ENCODE peak calls at places on chromosomes 1 and 21, in six cellular contexts. One of them, this sample, is unnamed.

GRCh38 chr1:24009406-24009805 is 29.3 kb upstream of the SRSF10 start:
- DNase-seq in cardiac muscle cell: no peak
- DNase-seq in AG08396: peak; percentile 49
- DNase-seq in astrocyte of the spinal cord: peak; percentile 72
- DNase-seq in activated T-helper 9 cell treated with anti-CD3 and anti-CD28 coated beads, Interleukin-2, amount 50 U/mL, for 16 hours: no peak
- DNase-seq in mucosa of descending colon: no peak
- DNase-seq in this sample: peak; percentile 32

GRCh38 chr1:36446261-36446660 is 4.0 kb downstream of the OSCP1 start:
- DNase-seq in activated T-helper 9 cell treated with anti-CD3 and anti-CD28 coated beads, Interleukin-2, amount 50 U/mL, for 16 hours: no peak
- DNase-seq in cardiac muscle cell: peak; percentile 15
- DNase-seq in astrocyte of the spinal cord: no peak
- DNase-seq in mucosa of descending colon: no peak
- DNase-seq in AG08396: no peak
- DNase-seq in this sample: no peak

GRCh38 chr1:27394282-27394658 is 1.8 kb downstream of the GPR3 start:
- DNase-seq in mucosa of descending colon: no peak
- DNase-seq in astrocyte of the spinal cord: no peak
- DNase-seq in cardiac muscle cell: no peak
- DNase-seq in activated T-helper 9 cell treated with anti-CD3 and anti-CD28 coated beads, Interleukin-2, amount 50 U/mL, for 16 hours: no peak
- DNase-seq in AG08396: no peak
- DNase-seq in this sample: no peak

GRCh38 chr1:97499667-97500066 is 421.2 kb downstream of the DPYD start:
- DNase-seq in cardiac muscle cell: no peak
- DNase-seq in activated T-helper 9 cell treated with anti-CD3 and anti-CD28 coated beads, Interleukin-2, amount 50 U/mL, for 16 hours: no peak
- DNase-seq in astrocyte of the spinal cord: no peak
- DNase-seq in mucosa of descending colon: no peak
- DNase-seq in AG08396: no peak
- DNase-seq in this sample: no peak

GRCh38 chr1:94025383-94026340 is 95.3 kb downstream of the ABCA4 start:
- DNase-seq in AG08396: peak; percentile 71
- DNase-seq in cardiac muscle cell: peak; percentile 73
- DNase-seq in mucosa of descending colon: no peak
- DNase-seq in astrocyte of the spinal cord: peak; percentile 77
- DNase-seq in activated T-helper 9 cell treated with anti-CD3 and anti-CD28 coated beads, Interleukin-2, amount 50 U/mL, for 16 hours: no peak
- DNase-seq in this sample: peak; percentile 74

GRCh38 chr1:84435159-84435558 is 36.9 kb downstream of the DNASE2B start:
- DNase-seq in mucosa of descending colon: no peak
- DNase-seq in astrocyte of the spinal cord: no peak
- DNase-seq in cardiac muscle cell: no peak
- DNase-seq in activated T-helper 9 cell treated with anti-CD3 and anti-CD28 coated beads, Interleukin-2, amount 50 U/mL, for 16 hours: no peak
- DNase-seq in AG08396: no peak
- DNase-seq in this sample: no peak

GRCh38 chr1:51924455-51924854 is 45.9 kb upstream of the NRDC start:
- DNase-seq in activated T-helper 9 cell treated with anti-CD3 and anti-CD28 coated beads, Interleukin-2, amount 50 U/mL, for 16 hours: no peak
- DNase-seq in astrocyte of the spinal cord: no peak
- DNase-seq in AG08396: peak; percentile 72
- DNase-seq in cardiac muscle cell: no peak
- DNase-seq in mucosa of descending colon: no peak
- DNase-seq in this sample: peak; percentile 56

GRCh38 chr21:46322351-46323226 is 1.1 kb downstream of the C21orf58 start:
- DNase-seq in cardiac muscle cell: peak; percentile 21
- DNase-seq in AG08396: peak; percentile 54
- DNase-seq in astrocyte of the spinal cord: peak; percentile 46
- DNase-seq in mucosa of descending colon: peak; percentile 56
- DNase-seq in activated T-helper 9 cell treated with anti-CD3 and anti-CD28 coated beads, Interleukin-2, amount 50 U/mL, for 16 hours: no peak
- DNase-seq in this sample: peak; percentile 42

GRCh38 chr21:15894596-15894995 is 164.8 kb downstream of the USP25 start:
- DNase-seq in mucosa of descending colon: no peak
- DNase-seq in AG08396: no peak
- DNase-seq in cardiac muscle cell: no peak
- DNase-seq in activated T-helper 9 cell treated with anti-CD3 and anti-CD28 coated beads, Interleukin-2, amount 50 U/mL, for 16 hours: no peak
- DNase-seq in astrocyte of the spinal cord: peak; percentile 62
- DNase-seq in this sample: no peak

GRCh38 chr1:79777481-79778219 is 771.1 kb upstream of the ADGRL4 start:
- DNase-seq in mucosa of descending colon: no peak
- DNase-seq in activated T-helper 9 cell treated with anti-CD3 and anti-CD28 coated beads, Interleukin-2, amount 50 U/mL, for 16 hours: no peak
- DNase-seq in astrocyte of the spinal cord: no peak
- DNase-seq in AG08396: no peak
- DNase-seq in cardiac muscle cell: peak; percentile 3
- DNase-seq in this sample: no peak

GRCh38 chr1:3352084-3352951 is 102.1 kb upstream of the ARHGEF16 start:
- DNase-seq in activated T-helper 9 cell treated with anti-CD3 and anti-CD28 coated beads, Interleukin-2, amount 50 U/mL, for 16 hours: no peak
- DNase-seq in AG08396: no peak
- DNase-seq in astrocyte of the spinal cord: peak; percentile 89
- DNase-seq in mucosa of descending colon: peak; percentile 43
- DNase-seq in cardiac muscle cell: peak; percentile 77
- DNase-seq in this sample: peak; percentile 82

GRCh38 chr1:239951518-239952130 is 140.1 kb upstream of the FMN2 start:
- DNase-seq in astrocyte of the spinal cord: peak; percentile 73
- DNase-seq in mucosa of descending colon: no peak
- DNase-seq in AG08396: peak; percentile 65
- DNase-seq in cardiac muscle cell: peak; percentile 91
- DNase-seq in activated T-helper 9 cell treated with anti-CD3 and anti-CD28 coated beads, Interleukin-2, amount 50 U/mL, for 16 hours: no peak
- DNase-seq in this sample: peak; percentile 75

GRCh38 chr1:57252597-57253306 is 171.1 kb downstream of the DAB1 start:
- DNase-seq in activated T-helper 9 cell treated with anti-CD3 and anti-CD28 coated beads, Interleukin-2, amount 50 U/mL, for 16 hours: no peak
- DNase-seq in mucosa of descending colon: no peak
- DNase-seq in AG08396: no peak
- DNase-seq in astrocyte of the spinal cord: no peak
- DNase-seq in cardiac muscle cell: peak; percentile 29
- DNase-seq in this sample: no peak

GRCh38 chr1:62457955-62458354 is 21.1 kb downstream of the USP1 start:
- DNase-seq in cardiac muscle cell: no peak
- DNase-seq in AG08396: no peak
- DNase-seq in astrocyte of the spinal cord: no peak
- DNase-seq in activated T-helper 9 cell treated with anti-CD3 and anti-CD28 coated beads, Interleukin-2, amount 50 U/mL, for 16 hours: no peak
- DNase-seq in mucosa of descending colon: no peak
- DNase-seq in this sample: no peak

GRCh38 chr1:25117233-25117823 is 115.0 kb downstream of the SYF2 start:
- DNase-seq in astrocyte of the spinal cord: no peak
- DNase-seq in AG08396: no peak
- DNase-seq in mucosa of descending colon: peak; percentile 69
- DNase-seq in cardiac muscle cell: no peak
- DNase-seq in activated T-helper 9 cell treated with anti-CD3 and anti-CD28 coated beads, Interleukin-2, amount 50 U/mL, for 16 hours: no peak
- DNase-seq in this sample: no peak

This sample was measured in brain microvascular endothelial cell.